ENCODE peak calls at places on chromosomes 6 and 20, in ten cellular contexts. V, R, L, G, N, Y, T, K, W and E are unnamed samples.

GRCh38 chr6:112033824-112034223 is 20.1 kb upstream of the CCN6 start:
- DNase-seq in L (no peak), Y (no peak), G (no peak), N (no peak), W (no peak), V (no peak), T (no peak), R (no peak), K (no peak), E (no peak)

GRCh38 chr20:46031014-46031569 is 2.1 kb downstream of the SLC12A5 start:
- DNase-seq in G (no peak), L (no peak), K (no peak), V (no peak), R (no peak), Y (no peak), T (no peak), W (no peak), N (no peak), E (peak; percentile 34)

GRCh38 chr20:4916991-4917881 is 84.1 kb downstream of the SLC23A2 start:
- DNase-seq in K (no peak), L (no peak), R (no peak), Y (no peak), N (no peak), T (no peak), G (peak; percentile 16), W (no peak), V (peak; percentile 58), E (no peak)

GRCh38 chr6:155121699-155122098 is 126.6 kb downstream of the TIAM2 start:
- DNase-seq in G (peak; percentile 17), N (no peak), K (no peak), R (no peak), T (no peak), V (no peak), Y (no peak), L (no peak), W (no peak), E (no peak)

GRCh38 chr20:47818466-47818865 is 33.2 kb upstream of the SULF2 start:
- DNase-seq in L (no peak), R (no peak), W (no peak), G (no peak), N (no peak), V (no peak), Y (no peak), T (no peak), K (no peak), E (no peak)

GRCh38 chr6:156662025-156662445 is 115.1 kb upstream of the ARID1B start:
- DNase-seq in N (peak; percentile 41), V (peak; percentile 80), G (no peak), W (no peak), L (no peak), T (peak; percentile 64), Y (no peak), R (peak; percentile 88), K (no peak), E (peak; percentile 38)

GRCh38 chr6:143400258-143401059 is 50.0 kb downstream of the ADAT2 start:
- DNase-seq in K (peak; percentile 51), W (peak; percentile 20), Y (no peak), V (no peak), G (peak; percentile 42), R (no peak), L (peak; percentile 29), T (no peak), N (peak; percentile 52), E (no peak)

GRCh38 chr6:109358204-109358603 is 24.1 kb downstream of the CD164 start:
- DNase-seq in W (no peak), L (no peak), R (no peak), T (no peak), N (no peak), G (no peak), V (no peak), K (no peak), Y (no peak), E (no peak)

GRCh38 chr20:58389324-58389967 is 417 bp downstream of the VAPB start:
- DNase-seq in Y (peak; percentile 52), R (peak; percentile 55), V (peak; percentile 42), L (peak; percentile 29), N (peak; percentile 30), W (peak; percentile 70), T (no peak), G (peak; percentile 43), K (peak; percentile 39), E (peak; percentile 60)

GRCh38 chr20:23658989-23659609 is 21.3 kb upstream of the CST3 start:
- DNase-seq in R (no peak), N (no peak), T (no peak), W (no peak), Y (no peak), G (no peak), L (no peak), V (no peak), K (no peak), E (no peak)

GRCh38 chr6:82273295-82273694 is 25.8 kb upstream of the IBTK start:
- DNase-seq in K (no peak), Y (no peak), G (no peak), L (no peak), R (no peak), N (no peak), V (no peak), T (no peak), W (no peak), E (no peak)

GRCh38 chr6:168300975-168301647 is 18.5 kb downstream of the DACT2 start:
- DNase-seq in L (no peak), V (no peak), N (no peak), R (no peak), T (no peak), G (no peak), Y (no peak), W (no peak), K (no peak), E (no peak)

GRCh38 chr20:9301129-9302072 is 213.0 kb upstream of the LAMP5 start:
- DNase-seq in V (peak; percentile 89), G (peak; percentile 94), L (peak; percentile 50), W (no peak), N (peak; percentile 68), K (no peak), R (no peak), T (no peak), Y (peak; percentile 9), E (no peak)

GRCh38 chr20:56200456-56200855 is 48.1 kb upstream of the MC3R start:
- DNase-seq in W (peak; percentile 10), T (no peak), L (no peak), Y (no peak), R (peak; percentile 52), N (no peak), V (peak; percentile 48), G (no peak), K (peak; percentile 4), E (no peak)
- TF ChIP-seq CTCF in W (peak; percentile 20), T (no peak), L (no peak), Y (peak; percentile 32), R (peak; percentile 55), N (no peak), V (no peak), G (no peak), K (peak; percentile 67), E (no peak)

GRCh38 chr6:57190140-57190539 is 18.0 kb downstream of the BAG2 start:
- DNase-seq in N (no peak), V (peak; percentile 22), L (no peak), Y (peak; percentile 6), G (peak; percentile 75), R (no peak), T (no peak), K (no peak), W (peak; percentile 12), E (no peak)
- TF ChIP-seq CTCF in N (peak; percentile 26), V (peak; percentile 48), L (peak; percentile 49), Y (peak; percentile 36), G (peak; percentile 58), R (peak; percentile 60), T (peak; percentile 49), K (peak; percentile 23), W (no peak), E (no peak)

DNA sequence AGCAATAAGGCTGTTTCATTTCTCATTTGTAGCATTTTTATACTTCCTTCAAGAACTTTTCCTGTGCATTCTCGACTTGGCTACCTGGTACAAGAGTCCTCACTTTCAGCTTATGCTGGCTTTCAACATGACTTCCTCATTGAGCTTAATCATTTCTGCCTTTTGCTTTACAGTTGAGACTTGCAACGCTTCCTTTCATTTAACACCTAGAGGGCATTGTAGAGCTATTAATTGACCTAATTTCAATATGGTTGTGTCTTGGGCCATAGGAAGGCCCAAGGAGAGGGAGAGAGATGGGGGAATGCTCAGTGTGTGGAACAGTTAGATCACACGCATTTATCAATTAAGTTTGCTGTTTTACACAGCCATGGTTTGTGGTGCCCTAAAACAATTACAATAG is 37.2 kb downstream of the SLC22A2 start:
- DNase-seq in V (peak; percentile 46), N (no peak), W (peak; percentile 12), K (no peak), R (no peak), T (no peak), G (peak; percentile 72), Y (peak; percentile 23), L (no peak), E (no peak)
- TF ChIP-seq CTCF in V (peak; percentile 19), N (no peak), W (no peak), K (peak; percentile 35), R (peak; percentile 36), T (no peak), G (peak; percentile 49), Y (peak; percentile 29), L (no peak), E (no peak)

GRCh38 chr20:20364747-20365558 is 3.0 kb upstream of the INSM1 start:
- DNase-seq in R (no peak), L (no peak), T (no peak), N (no peak), K (no peak), Y (no peak), V (no peak), W (no peak), G (no peak), E (no peak)

GRCh38 chr20:20362774-20363435 is 5.0 kb upstream of the INSM1 start:
- DNase-seq in V (no peak), Y (no peak), N (no peak), R (no peak), K (no peak), W (no peak), T (no peak), L (no peak), G (no peak), E (peak; percentile 53)

GRCh38 chr20:20363449-20364015 is 4.4 kb upstream of the INSM1 start:
- DNase-seq in K (no peak), V (no peak), Y (no peak), T (no peak), N (no peak), R (no peak), W (no peak), G (no peak), L (no peak), E (peak; percentile 43)

GRCh38 chr20:20365593-20365992 is 2.3 kb upstream of the INSM1 start:
- DNase-seq in W (no peak), Y (no peak), K (no peak), R (no peak), L (no peak), T (no peak), N (no peak), V (no peak), G (no peak), E (peak; percentile 33)

DNA sequence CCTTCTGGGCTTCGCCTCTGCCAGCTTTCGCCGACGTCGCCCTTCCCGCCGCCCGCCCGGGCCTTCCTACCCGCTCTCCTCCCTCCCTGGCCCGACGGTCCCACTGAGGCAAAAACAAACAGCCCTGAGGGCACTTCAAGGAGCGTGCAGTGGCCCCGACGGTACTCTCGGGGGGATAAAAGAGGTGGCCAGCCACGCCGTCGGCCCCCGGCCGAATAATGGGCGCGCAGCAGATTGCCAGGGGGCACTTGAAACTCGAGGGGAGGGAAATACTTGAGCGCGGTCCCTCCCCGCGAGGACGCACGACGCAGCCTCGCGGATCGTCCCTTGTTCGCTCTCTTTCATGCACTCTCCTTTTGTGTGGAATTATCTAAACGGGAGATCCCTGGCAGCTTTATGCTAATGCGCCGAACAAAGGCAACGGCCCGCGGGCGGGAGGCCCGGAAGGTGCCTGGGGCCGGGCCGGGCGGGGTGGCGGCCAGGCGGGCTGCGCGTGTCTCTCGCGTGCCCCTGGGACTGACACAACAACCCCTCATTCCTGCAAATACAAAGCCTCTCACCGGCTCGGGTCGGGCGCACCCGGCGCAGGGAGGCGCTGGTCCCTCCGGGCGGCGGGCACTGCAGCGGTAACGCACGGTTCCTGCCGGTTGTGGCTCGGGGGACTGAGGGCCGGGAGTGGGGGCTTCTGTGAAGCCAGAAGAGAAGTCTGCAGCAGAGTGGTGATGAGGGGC is 3.7 kb upstream of the INSM1 start:
- DNase-seq in T (no peak), V (no peak), K (no peak), W (no peak), G (no peak), R (no peak), Y (no peak), L (no peak), N (no peak), E (peak; percentile 45)
- TF ChIP-seq CTCF in T (no peak), V (no peak), K (no peak), W (no peak), G (no peak), R (no peak), Y (no peak), L (no peak), N (no peak), E (no peak)